ENCODE peak calls at places on chromosomes 2 and 18, in seven cellular contexts. H is GM23248; J is fibroblast of villous mesenchyme; T is neural progenitor cell; I is uterus; X is CD8-positive, alpha-beta T cell; V is left ventricle myocardium inferior. B is an unnamed sample.

GRCh38 chr2:97908208-97908676 is 87.5 kb downstream of the TMEM131 start:
- DNase-seq in H (no peak), I (no peak), X (no peak), T (no peak), V (no peak), J (no peak), B (no peak)

GRCh38 chr2:46082531-46083485 is 214.4 kb upstream of the EPAS1 start:
- DNase-seq in V (peak; percentile 71), J (peak; percentile 99), T (no peak), X (no peak), I (no peak), H (peak; percentile 90), B (peak; percentile 81)

GRCh38 chr2:148817210-148817708 is 57.8 kb upstream of the KIF5C start:
- DNase-seq in I (peak; percentile 20), H (no peak), J (peak; percentile 49), V (no peak), T (peak; percentile 20), X (no peak), B (no peak)

GRCh38 chr2:231984992-231985391 is 23.5 kb downstream of the DIS3L2 start:
- DNase-seq in T (no peak), V (no peak), X (no peak), J (no peak), H (no peak), I (no peak), B (no peak)

GRCh38 chr2:174697267-174697666 is 67.0 kb downstream of the CHRNA1 start:
- DNase-seq in I (no peak), V (peak; percentile 35), J (peak; percentile 50), T (peak; percentile 82), X (peak; percentile 47), H (peak; percentile 78), B (no peak)

GRCh38 chr2:113977060-113977659 is 87.3 kb downstream of the ACTR3 start:
- DNase-seq in T (no peak), X (no peak), I (no peak), J (no peak), V (no peak), H (no peak), B (peak; percentile 71)

GRCh38 chr2:20231159-20231558 is 6.2 kb upstream of the SDC1 start:
- DNase-seq in V (no peak), X (no peak), J (no peak), H (no peak), I (no peak), T (no peak), B (no peak)

GRCh38 chr2:102399499-102400141 is 23.3 kb upstream of the IL18RAP start:
- DNase-seq in V (no peak), I (no peak), X (no peak), J (no peak), T (no peak), H (no peak), B (no peak)

GRCh38 chr2:74768401-74768914 is 65.5 kb upstream of the HK2 start:
- DNase-seq in V (no peak), X (no peak), I (no peak), H (peak; percentile 60), J (peak; percentile 64), T (no peak), B (no peak)

GRCh38 chr18:67599277-67599676 is 82.8 kb upstream of the DSEL start:
- DNase-seq in V (no peak), T (no peak), H (peak; percentile 71), J (peak; percentile 92), I (no peak), X (no peak), B (no peak)

GRCh38 chr2:219254590-219255219 is 987 bp upstream of the TUBA4A start:
- DNase-seq in I (no peak), V (no peak), X (no peak), H (peak; percentile 66), J (no peak), T (no peak), B (peak; percentile 39)

GRCh38 chr2:51350100-51350499 is 318.2 kb upstream of the NRXN1 start:
- DNase-seq in J (peak; percentile 30), H (no peak), I (no peak), T (no peak), X (no peak), V (no peak), B (no peak)

GRCh38 chr18:34650121-34650545 is 60.0 kb upstream of the DTNA start:
- DNase-seq in T (no peak), X (no peak), V (no peak), J (peak; percentile 82), H (peak; percentile 77), I (peak; percentile 19), B (no peak)

GRCh38 chr2:73268831-73269685 is 15.2 kb downstream of the FBXO41 start:
- DNase-seq in J (no peak), T (peak; percentile 79), V (no peak), I (no peak), X (peak; percentile 66), H (peak; percentile 50), B (no peak)

GRCh38 chr2:161703863-161704262 is 79.6 kb downstream of the SLC4A10 start:
- DNase-seq in J (no peak), H (no peak), T (no peak), I (no peak), V (no peak), X (no peak), B (no peak)

GRCh38 chr2:169093535-169093934 is 24.2 kb downstream of the DHRS9 start:
- DNase-seq in X (no peak), T (no peak), V (no peak), H (no peak), J (no peak), I (no peak), B (no peak)

GRCh38 chr18:37405229-37405628 is 160.4 kb downstream of the CELF4 start:
- DNase-seq in T (no peak), I (no peak), J (no peak), X (no peak), H (no peak), V (no peak), B (no peak)

DNA sequence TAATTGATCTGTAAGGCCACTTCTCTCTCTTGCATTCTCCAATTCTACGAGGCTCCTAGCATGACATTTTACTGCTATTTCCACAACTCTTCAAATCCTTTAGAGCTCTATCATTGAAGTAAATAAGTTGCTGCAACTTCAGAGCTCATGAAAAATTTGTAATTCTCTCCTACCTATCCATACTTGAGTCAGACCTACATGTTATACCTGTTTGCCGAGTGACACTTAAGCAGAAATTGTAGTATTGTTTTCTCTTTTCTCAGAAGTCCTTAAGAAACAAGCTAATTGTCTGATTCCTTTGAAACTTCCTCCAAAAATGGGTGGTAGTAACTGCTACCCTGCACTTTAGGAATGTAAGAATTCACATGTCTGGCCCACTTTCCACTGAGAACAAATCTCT is 26.1 kb downstream of the GALM start:
- DNase-seq in V (no peak), X (no peak), J (no peak), T (no peak), I (no peak), H (no peak), B (no peak)
- H3K4me3 ChIP-seq in V (no peak overlapping the region), X (no peak overlapping the region), J (no peak overlapping the region), T (no peak overlapping the region), I (no peak overlapping the region), H (no peak overlapping the region), B (no peak overlapping the region)

GRCh38 chr2:222900354-222900753 is 39.5 kb downstream of the ACSL3 start:
- DNase-seq in H (peak; percentile 30), J (peak; percentile 69), V (no peak), T (no peak), I (no peak), X (no peak), B (no peak)
- H3K4me3 ChIP-seq in H (no peak overlapping the region), J (no peak overlapping the region), V (no peak overlapping the region), T (no peak overlapping the region), I (no peak overlapping the region), X (no peak overlapping the region), B (no peak overlapping the region)

GRCh38 chr2:236662231-236663160 is 92.9 kb downstream of the ACKR3 start:
- DNase-seq in T (no peak), J (peak; percentile 45), V (no peak), I (no peak), X (no peak), H (peak; percentile 77), B (no peak)

GRCh38 chr2:236661762-236662110 is 92.1 kb downstream of the ACKR3 start:
- DNase-seq in I (no peak), T (no peak), V (no peak), H (peak; percentile 65), X (no peak), J (peak; percentile 31), B (no peak)

GRCh38 chr2:236663671-236664101 is 94.1 kb downstream of the ACKR3 start:
- DNase-seq in T (no peak), X (no peak), J (peak; percentile 42), V (peak; percentile 31), I (no peak), H (peak; percentile 95), B (no peak)

GRCh38 chr2:236664131-236664530 is 94.5 kb downstream of the ACKR3 start:
- DNase-seq in J (no peak), H (no peak), I (no peak), V (no peak), T (no peak), X (no peak), B (no peak)

GRCh38 chr2:236663267-236663666 is 93.6 kb downstream of the ACKR3 start:
- DNase-seq in J (peak; percentile 26), T (no peak), X (no peak), H (peak; percentile 58), I (peak; percentile 71), V (peak; percentile 76), B (no peak)
- H3K4me3 ChIP-seq in J (no peak overlapping the region), T (no peak overlapping the region), X (no peak overlapping the region), H (peak overlapping the region; percentile 21), I (no peak overlapping the region), V (no peak overlapping the region), B (no peak overlapping the region)

GRCh38 chr2:66445076-66445724 is 10.3 kb downstream of the MEIS1 start:
- DNase-seq in V (no peak), H (peak; percentile 64), T (peak; percentile 78), X (no peak), I (peak; percentile 43), J (peak; percentile 73), B (peak; percentile 70)

GRCh38 chr2:66446178-66446860 is 11.4 kb downstream of the MEIS1 start:
- DNase-seq in I (peak; percentile 63), J (peak; percentile 86), H (peak; percentile 72), V (peak; percentile 44), X (no peak), T (peak; percentile 76), B (peak; percentile 84)

GRCh38 chr2:66443977-66444855 is 9.3 kb downstream of the MEIS1 start:
- DNase-seq in H (peak; percentile 67), J (peak; percentile 86), T (peak; percentile 62), X (no peak), I (peak; percentile 49), V (no peak), B (peak; percentile 63)

GRCh38 chr2:66446924-66447323 is 12.0 kb downstream of the MEIS1 start:
- DNase-seq in I (no peak), V (no peak), J (peak; percentile 55), H (no peak), X (no peak), T (no peak), B (no peak)

DNA sequence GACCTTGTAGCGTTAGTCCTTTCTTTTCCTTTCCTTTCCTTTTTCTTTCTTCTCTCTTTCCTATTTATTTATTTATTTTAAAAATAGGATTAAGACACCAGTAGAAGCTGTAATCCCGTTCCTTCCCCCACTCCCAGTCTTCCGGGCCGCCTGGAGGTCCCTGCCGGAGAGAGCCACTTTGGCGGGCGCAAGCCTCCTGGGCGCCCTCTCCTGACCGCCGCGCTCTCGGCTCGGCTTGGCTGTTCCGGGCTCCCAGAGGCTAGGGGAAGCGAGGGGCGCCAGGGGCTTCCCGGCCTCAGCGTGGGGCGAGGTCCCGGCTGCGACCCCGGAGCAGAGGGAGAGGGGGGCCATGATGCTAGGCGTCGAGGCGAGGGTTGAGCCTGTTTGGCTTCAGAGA is 10.9 kb downstream of the MEIS1 start:
- DNase-seq in H (peak; percentile 58), V (no peak), J (peak; percentile 59), X (no peak), I (no peak), T (peak; percentile 85), B (no peak)
- H3K4me3 ChIP-seq in H (peak overlapping the region; percentile 71), V (peak overlapping the region; percentile 81), J (peak overlapping the region; percentile 85), X (no peak overlapping the region), I (peak overlapping the region; percentile 80), T (peak overlapping the region; percentile 39), B (peak overlapping the region; percentile 37)